ENCODE peak calls at places on chromosome 10, in five cellular contexts. K is GM12878, A is A549, N is NB4, H is K562. C is an unnamed sample.

GRCh38 chr10:26457088-26457487 is 18.9 kb downstream of the APBB1IP start:
- DNase-seq in K (peak; percentile 85), A (no peak), N (no peak), H (no peak), C (no peak)

GRCh38 chr10:122939819-122940543 is 14.0 kb downstream of the C10orf88 start:
- DNase-seq in K (no peak), A (no peak), N (no peak), H (no peak), C (no peak)

GRCh38 chr10:78543749-78544446 is 510.2 kb downstream of the RPS24 start:
- DNase-seq in K (no peak), A (no peak), N (no peak), H (no peak), C (peak; percentile 62)

GRCh38 chr10:27719052-27719451 is 26.6 kb downstream of the MKX start:
- DNase-seq in K (no peak), A (no peak), N (no peak), H (no peak), C (no peak)

GRCh38 chr10:43921478-43921877 is 272.8 kb upstream of the ZNF32 start:
- DNase-seq in K (no peak), A (no peak), N (no peak), H (no peak), C (no peak)

GRCh38 chr10:26326874-26327273 is 110.3 kb downstream of the GAD2 start:
- DNase-seq in K (no peak), A (no peak), N (peak; percentile 21), H (no peak), C (no peak)

GRCh38 chr10:133273534-133274143 is 3.0 kb downstream of the ADAM8 start:
- DNase-seq in K (no peak), A (no peak), N (no peak), H (no peak), C (no peak)

GRCh38 chr10:101894742-101895141 is 51.1 kb upstream of the KCNIP2 start:
- DNase-seq in K (no peak), A (no peak), N (no peak), H (no peak), C (peak; percentile 23)

GRCh38 chr10:17662193-17663138 is 18.5 kb downstream of the STAM start:
- DNase-seq in K (no peak), A (no peak), N (no peak), H (peak; percentile 95), C (no peak)

GRCh38 chr10:78065616-78066410 is 32.1 kb downstream of the RPS24 start:
- DNase-seq in K (no peak), A (no peak), N (peak; percentile 63), H (no peak), C (no peak)

GRCh38 chr10:122186822-122187810 is 84.0 kb upstream of the BTBD16 start:
- DNase-seq in K (no peak), A (no peak), N (peak; percentile 75), H (no peak), C (no peak)

GRCh38 chr10:123100030-123100762 is 35.6 kb upstream of the HMX3 start:
- DNase-seq in K (no peak), A (peak; percentile 17), N (peak; percentile 15), H (peak; percentile 19), C (no peak)

GRCh38 chr10:112741830-112742402 is 208.1 kb upstream of the TCF7L2 start:
- DNase-seq in K (no peak), A (no peak), N (peak; percentile 12), H (no peak), C (peak; percentile 76)

GRCh38 chr10:101588879-101589278 is 758 bp downstream of the DPCD start:
- DNase-seq in K (no peak), A (peak; percentile 39), N (no peak), H (peak; percentile 75), C (peak; percentile 40)

GRCh38 chr10:103616705-103617361 is 123.3 kb downstream of the NEURL1 start:
- DNase-seq in K (no peak), A (no peak), N (peak; percentile 99), H (no peak), C (no peak)

GRCh38 chr10:15419279-15419874 is 48.3 kb upstream of the FAM171A1 start:
- DNase-seq in K (no peak), A (no peak), N (peak; percentile 22), H (peak; percentile 62), C (peak; percentile 29)

GRCh38 chr10:33746878-33747277 is 412.4 kb upstream of the NRP1 start:
- DNase-seq in K (no peak), A (no peak), N (no peak), H (no peak), C (no peak)

GRCh38 chr10:69669408-69669807 is 39.4 kb downstream of the FAM241B start:
- DNase-seq in K (no peak), A (no peak), N (no peak), H (no peak), C (no peak)

GRCh38 chr10:77801474-77802238 is 124.9 kb downstream of the DLG5 start:
- DNase-seq in K (peak; percentile 53), A (no peak), N (peak; percentile 82), H (no peak), C (no peak)

GRCh38 chr10:10642741-10643280 is 374.9 kb upstream of the CELF2 start:
- DNase-seq in K (no peak), A (no peak), N (no peak), H (no peak), C (no peak)

GRCh38 chr10:7572435-7572834 is 94.3 kb downstream of the ITIH5 start:
- DNase-seq in K (no peak), A (no peak), N (peak; percentile 16), H (no peak), C (no peak)
- TF ChIP-seq MYC in K (no peak), A (no peak), N (no peak), H (no peak), C (no peak)

DNA sequence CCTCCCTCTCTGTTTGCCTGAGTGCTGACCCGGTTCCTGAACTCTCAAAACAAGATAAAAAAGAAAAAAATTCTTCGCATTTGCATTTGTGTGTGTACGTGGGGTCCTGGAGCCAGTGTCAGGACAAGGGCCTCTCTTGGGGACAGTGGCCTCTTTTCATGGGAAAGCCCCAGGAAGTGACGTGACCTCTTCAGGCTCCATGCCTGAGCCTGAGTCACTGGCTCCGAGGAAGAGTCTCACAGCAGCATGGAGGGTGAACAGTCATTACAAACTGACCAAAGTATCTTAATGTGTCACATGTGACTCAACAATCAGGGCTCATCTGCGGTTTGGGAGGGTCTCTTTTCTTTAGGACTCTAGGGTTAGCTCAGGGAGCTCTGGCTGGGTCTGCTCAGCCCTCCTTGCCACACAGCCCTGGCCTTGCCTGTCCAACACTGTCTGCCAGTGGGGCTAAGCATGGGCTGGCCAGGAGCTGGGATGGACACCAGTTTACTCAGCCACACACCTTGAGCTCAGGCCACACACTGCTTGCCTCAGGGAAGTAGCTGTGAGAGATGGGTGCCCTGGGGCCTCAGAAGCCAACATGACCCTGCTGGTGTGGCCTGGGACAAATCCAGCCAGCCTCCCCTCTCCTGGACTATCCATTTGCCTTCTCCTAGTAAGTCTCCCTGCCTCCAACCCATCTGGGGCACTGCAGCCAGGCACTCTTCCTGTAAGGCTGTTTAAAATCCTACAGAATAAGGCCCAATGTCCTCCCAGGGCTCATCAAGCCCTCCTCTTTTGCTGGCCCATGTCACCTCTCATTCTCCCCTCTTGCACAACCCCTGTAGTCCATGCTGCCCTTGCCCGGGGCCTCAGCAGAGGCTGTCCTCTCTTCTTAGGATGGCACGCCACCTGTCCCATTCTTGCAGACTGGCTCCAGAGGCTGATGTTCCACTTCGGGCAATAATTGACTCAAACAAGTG is 10.5 kb downstream of the TMEM273 start:
- DNase-seq in K (peak; percentile 85), A (peak; percentile 12), N (peak; percentile 77), H (peak; percentile 88), C (peak; percentile 13)
- TF ChIP-seq MYC in K (no peak), A (no peak), N (peak; percentile 34), H (peak; percentile 28), C (no peak)

GRCh38 chr10:680146-680545 is 9.3 kb downstream of the DIP2C start:
- DNase-seq in K (no peak), A (no peak), N (no peak), H (no peak), C (no peak)
- TF ChIP-seq MYC in K (no peak), A (no peak), N (no peak), H (no peak), C (no peak)

DNA sequence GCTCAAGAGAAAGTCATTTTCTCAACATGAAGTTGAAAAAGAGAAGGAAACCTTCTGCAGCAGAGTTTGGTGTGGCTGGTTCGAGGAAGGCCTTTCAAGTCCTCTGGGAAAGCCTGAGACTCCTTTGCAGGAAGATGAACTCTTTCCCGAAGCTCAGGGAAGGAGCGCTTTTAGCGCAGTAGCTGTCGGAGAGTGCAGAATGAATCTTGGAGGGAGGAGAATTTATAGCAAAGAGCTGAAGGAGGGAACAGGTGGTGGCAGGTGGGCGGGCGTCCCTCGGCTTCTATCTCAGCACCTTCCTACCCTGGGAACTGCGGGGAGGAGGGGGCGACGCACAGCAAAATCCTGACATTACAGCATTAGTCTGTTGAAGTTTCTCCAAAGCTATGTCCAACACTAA is at the start of gene ATOH7:
- DNase-seq in K (no peak), A (no peak), N (no peak), H (no peak), C (no peak)
- TF ChIP-seq MYC in K (no peak), A (no peak), N (no peak), H (no peak), C (no peak)

GRCh38 chr10:110461530-110461929 is 36.2 kb upstream of the DUSP5 start:
- DNase-seq in K (no peak), A (no peak), N (no peak), H (no peak), C (no peak)

GRCh38 chr10:110461088-110461487 is 36.6 kb upstream of the DUSP5 start:
- DNase-seq in K (no peak), A (no peak), N (no peak), H (no peak), C (no peak)

GRCh38 chr10:110458583-110458920 is 39.2 kb upstream of the DUSP5 start:
- DNase-seq in K (no peak), A (no peak), N (no peak), H (no peak), C (no peak)

GRCh38 chr10:110459600-110459999 is 38.1 kb upstream of the DUSP5 start:
- DNase-seq in K (no peak), A (no peak), N (no peak), H (no peak), C (no peak)

GRCh38 chr10:110460111-110460809 is 37.4 kb upstream of the DUSP5 start:
- DNase-seq in K (no peak), A (no peak), N (peak; percentile 91), H (peak; percentile 8), C (peak; percentile 32)
- TF ChIP-seq MYC in K (no peak), A (no peak), N (peak; percentile 86), H (no peak), C (no peak)

GRCh38 chr10:118873738-118874105 is 119.0 kb upstream of the CACUL1 start:
- DNase-seq in K (no peak), A (no peak), N (no peak), H (no peak), C (no peak)
- TF ChIP-seq MYC in K (no peak), A (no peak), N (no peak), H (no peak), C (no peak)

GRCh38 chr10:22133640-22134624 is 83.9 kb downstream of the EBLN1 start:
- DNase-seq in K (no peak), A (no peak), N (peak; percentile 87), H (peak; percentile 83), C (no peak)
- TF ChIP-seq MYC in K (no peak), A (no peak), N (peak; percentile 53), H (no peak), C (no peak)